ENCODE peak calls at places on chromosomes 11 and 22, in seven cellular contexts. F, Q, E, V, Z, N and R are unnamed samples. For H3K9me3, the result is how much of the 10 kb centered on the place peaks cover.

GRCh38 chr11:19083166-19083565 is 22.6 kb upstream of the MRGPRX2 start:
- DNase-seq in Q (no peak), V (no peak), E (no peak), N (no peak), Z (no peak), F (no peak), R (no peak)

GRCh38 chr11:28924007-28924406 is 815.8 kb downstream of the METTL15 start:
- DNase-seq in Z (no peak), E (no peak), N (no peak), F (no peak), V (no peak), Q (no peak), R (no peak)

GRCh38 chr11:16773981-16774710 is 35.7 kb downstream of the C11orf58 start:
- DNase-seq in V (no peak), E (peak), Q (no peak), Z (no peak), F (no peak), N (no peak), R (no peak)

GRCh38 chr22:47000256-47000655 is 237.8 kb downstream of the TBC1D22A start:
- DNase-seq in Q (no peak), V (no peak), F (no peak), E (no peak), Z (no peak), N (no peak), R (no peak)

GRCh38 chr11:131544591-131544990 is 174.2 kb downstream of the NTM start:
- DNase-seq in Z (no peak), F (no peak), E (no peak), Q (no peak), V (no peak), N (no peak), R (no peak)

GRCh38 chr11:77201370-77201769 is 73.3 kb downstream of the MYO7A start:
- DNase-seq in Z (no peak), E (peak), N (peak), V (no peak), Q (peak), F (no peak), R (no peak)

GRCh38 chr11:47448566-47449427 is at the start of gene RAPSN:
- DNase-seq in E (no peak), V (no peak), N (peak), F (no peak), Q (no peak), Z (no peak), R (no peak)

GRCh38 chr11:17399236-17399635 is 10.8 kb upstream of the KCNJ11 start:
- DNase-seq in Z (no peak), N (no peak), F (no peak), E (no peak), V (no peak), Q (no peak), R (no peak)

GRCh38 chr11:2913029-2913431 is 16.2 kb downstream of the PHLDA2 start:
- DNase-seq in E (no peak), Q (no peak), V (no peak), F (no peak), N (peak), Z (no peak), R (no peak)

GRCh38 chr11:2912038-2912410 is 17.2 kb downstream of the PHLDA2 start:
- DNase-seq in E (no peak), Z (no peak), Q (peak), F (no peak), V (no peak), N (peak), R (no peak)

GRCh38 chr11:2913776-2914474 is 15.3 kb downstream of the PHLDA2 start:
- DNase-seq in Z (no peak), N (no peak), V (no peak), Q (no peak), F (no peak), E (no peak), R (no peak)

GRCh38 chr11:2911088-2912037 is 17.9 kb downstream of the PHLDA2 start:
- DNase-seq in Q (peak), Z (no peak), E (no peak), F (no peak), N (peak), V (no peak), R (peak)

DNA sequence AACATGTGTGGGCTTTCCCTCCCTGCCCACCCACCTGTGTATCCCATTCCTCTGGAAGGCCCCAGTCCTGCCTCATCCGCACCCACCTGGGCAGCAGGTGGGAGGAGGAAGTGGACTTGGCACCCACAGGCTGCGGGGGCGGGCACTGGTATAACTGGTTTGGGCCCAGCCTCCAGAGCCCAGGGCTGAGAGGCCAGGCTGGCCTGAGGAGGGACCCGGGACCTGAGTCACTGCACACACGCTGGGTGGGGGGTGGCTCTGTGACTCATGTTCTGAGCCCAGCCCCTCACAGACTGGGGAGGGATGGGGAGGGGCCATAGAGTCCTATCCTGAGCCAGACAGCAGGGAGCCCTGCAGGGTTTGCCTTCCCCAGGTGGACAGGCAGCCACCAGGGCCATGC is 16.7 kb downstream of the PHLDA2 start:
- DNase-seq in E (peak), Z (peak), F (peak), V (peak), N (peak), Q (peak), R (peak)
- H3K4me3 ChIP-seq in E (no peak), Z (no peak), F (no peak), V (no peak), N (no peak), Q (no peak), R (no peak)

GRCh38 chr22:50160947-50161346 is 9.6 kb upstream of the PANX2 start:
- DNase-seq in E (no peak), Q (no peak), N (no peak), F (no peak), V (no peak), Z (no peak), R (no peak)
- TF ChIP-seq CTCF in E (no peak), Q (no peak), N (no peak), F (no peak), V (no peak), Z (no peak), R (no peak)

DNA sequence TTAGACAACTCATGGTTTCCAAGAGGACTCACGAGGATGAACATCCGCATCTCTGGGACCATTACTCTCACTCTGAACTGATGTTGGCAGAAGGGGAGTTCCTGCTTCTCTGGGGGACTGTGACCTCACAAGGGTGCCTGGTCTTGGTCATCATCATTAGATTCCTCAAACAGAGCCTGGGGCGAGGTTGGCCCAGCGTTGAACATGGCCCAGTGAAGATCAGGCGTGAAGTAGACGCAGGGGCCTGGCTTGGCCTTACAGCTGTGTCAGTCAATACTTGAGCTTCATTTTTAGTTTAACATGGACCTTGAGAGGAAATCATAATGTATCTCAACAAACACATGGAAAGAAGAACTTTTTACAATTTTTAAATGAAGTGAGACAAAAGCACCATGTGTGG is 617.1 kb downstream of the BRD1 start:
- DNase-seq in F (no peak), E (peak), Q (peak), Z (peak), V (no peak), N (no peak), R (no peak)
- H3K9me3 ChIP-seq in F (under half), E (under half), Q (under half), Z (under half), V (under half), N (under half), R (under half)

GRCh38 chr11:60913793-60914619 is at the start of gene TMEM109:
- DNase-seq in V (peak), E (peak), N (peak), F (peak), Z (peak), Q (peak), R (peak)
- H3K4me3 ChIP-seq in V (peak), E (peak), N (peak), F (peak), Z (peak), Q (peak), R (peak)